ENCODE peak calls at places on chromosomes 7 and 10, in five cellular contexts. F is HepG2, U is astrocyte, P is fibroblast of the aortic adventitia, L is brain microvascular endothelial cell. V is an unnamed sample.

GRCh38 chr10:98295401-98295811 is 27.4 kb upstream of the LOXL4 start:
- DNase-seq in F (no peak), U (no peak), P (no peak), L (no peak), V (no peak)

GRCh38 chr7:22333680-22334141 is 23.2 kb downstream of the RAPGEF5 start:
- DNase-seq in F (no peak), U (no peak), P (no peak), L (no peak), V (no peak)

GRCh38 chr7:45215611-45216062 is 58.0 kb downstream of the RAMP3 start:
- DNase-seq in F (no peak), U (no peak), P (no peak), L (no peak), V (no peak)

GRCh38 chr7:135236727-135237126 is 3.1 kb downstream of the STRA8 start:
- DNase-seq in F (no peak), U (peak), P (no peak), L (no peak), V (no peak)

GRCh38 chr7:143499743-143500348 is 22.2 kb downstream of the TAS2R41 start:
- DNase-seq in F (no peak), U (no peak), P (peak), L (no peak), V (peak)

GRCh38 chr10:30437039-30437781 is 3.2 kb downstream of the MAP3K8 start:
- DNase-seq in F (no peak), U (peak), P (peak), L (peak), V (peak)

GRCh38 chr7:50379082-50379481 is 71.1 kb downstream of the FIGNL1 start:
- DNase-seq in F (peak), U (no peak), P (no peak), L (no peak), V (no peak)

GRCh38 chr7:134365341-134366054 is 48.8 kb upstream of the SLC35B4 start:
- DNase-seq in F (no peak), U (peak), P (peak), L (peak), V (peak)

GRCh38 chr7:21480693-21481403 is 53.0 kb downstream of the SP4 start:
- DNase-seq in F (no peak), U (no peak), P (no peak), L (no peak), V (no peak)

GRCh38 chr7:20858913-20859312 is 72.2 kb upstream of the SP8 start:
- DNase-seq in F (no peak), U (no peak), P (no peak), L (no peak), V (no peak)

GRCh38 chr10:62005687-62006086 is 104.2 kb downstream of the ARID5B start:
- DNase-seq in F (peak), U (no peak), P (no peak), L (no peak), V (no peak)

GRCh38 chr10:43781480-43782361 is 133.0 kb upstream of the ZNF32 start:
- DNase-seq in F (peak), U (peak), P (peak), L (peak), V (no peak)

GRCh38 chr7:142349670-142350405 is 92.0 kb upstream of the PRSS58 start:
- DNase-seq in F (no peak), U (no peak), P (no peak), L (no peak), V (no peak)

GRCh38 chr7:99709260-99709659 is 25.7 kb downstream of the CYP3A7 start:
- DNase-seq in F (no peak), U (no peak), P (no peak), L (no peak), V (no peak)

GRCh38 chr10:132249824-132250375 is 57.9 kb downstream of the STK32C start:
- DNase-seq in F (no peak), U (no peak), P (no peak), L (no peak), V (peak)

GRCh38 chr7:31695856-31696255 is 8.8 kb downstream of the PPP1R17 start:
- DNase-seq in F (no peak), U (no peak), P (no peak), L (no peak), V (no peak)

GRCh38 chr7:140458191-140458590 is 21.1 kb downstream of the MKRN1 start:
- DNase-seq in F (no peak), U (no peak), P (no peak), L (no peak), V (no peak)

GRCh38 chr7:140463111-140463510 is 16.2 kb downstream of the MKRN1 start:
- DNase-seq in F (no peak), U (no peak), P (no peak), L (no peak), V (no peak)
- H3K4me3 ChIP-seq in F (no peak), U (no peak), P (no peak), L (no peak), V (no peak)

GRCh38 chr10:5346881-5347280 is 17.9 kb upstream of the UCN3 start:
- DNase-seq in F (no peak), U (no peak), P (no peak), L (no peak), V (no peak)

GRCh38 chr10:5344746-5345145 is 20.0 kb upstream of the UCN3 start:
- DNase-seq in F (no peak), U (no peak), P (no peak), L (no peak), V (no peak)

GRCh38 chr10:5343979-5344378 is 20.8 kb upstream of the UCN3 start:
- DNase-seq in F (no peak), U (no peak), P (no peak), L (no peak), V (no peak)

GRCh38 chr10:5343092-5343491 is 21.7 kb upstream of the UCN3 start:
- DNase-seq in F (no peak), U (no peak), P (no peak), L (no peak), V (no peak)

DNA sequence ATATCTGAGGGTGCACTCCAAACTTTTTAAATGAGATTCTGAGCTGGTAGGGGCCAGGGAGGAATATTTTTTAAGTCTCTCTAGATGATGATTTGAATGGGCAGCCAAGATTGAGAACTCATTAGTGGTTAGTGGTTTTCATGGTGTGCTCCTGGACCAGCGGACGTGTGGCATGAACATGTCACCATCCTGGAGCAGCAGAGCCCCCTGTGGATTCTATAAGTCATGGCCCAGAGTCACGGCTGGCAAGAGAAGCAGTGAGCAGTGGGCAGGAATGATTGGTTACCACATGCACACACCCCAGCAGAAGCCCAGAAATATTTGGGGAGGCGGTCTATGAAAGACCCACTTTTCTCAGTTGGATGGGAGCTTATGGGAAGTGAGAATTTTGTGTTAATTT is 21.2 kb upstream of the UCN3 start:
- DNase-seq in F (peak), U (no peak), P (no peak), L (no peak), V (peak)
- TF ChIP-seq CTCF in F (peak), U (no peak), P (no peak), L (peak), V (peak)

DNA sequence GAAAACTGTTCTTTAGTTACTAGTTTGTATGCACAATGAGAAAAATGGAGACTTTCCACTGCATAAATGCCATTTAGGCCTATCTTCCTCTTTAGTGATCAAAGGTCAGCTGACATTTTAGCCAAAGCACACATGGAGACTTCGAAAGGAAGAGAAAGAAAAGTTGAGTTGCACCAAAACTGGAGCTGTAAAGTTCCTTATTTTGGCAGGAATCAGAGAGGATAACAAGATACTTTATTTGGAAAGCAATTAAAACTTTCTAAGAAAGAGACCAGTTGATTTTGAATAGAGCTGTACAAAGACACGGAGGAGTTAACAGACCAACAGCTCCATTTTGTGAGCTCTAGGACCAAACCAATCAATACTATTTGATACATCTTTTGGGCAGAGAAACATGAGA is 14.2 kb downstream of the ENTPD7 start:
- DNase-seq in F (peak), U (no peak), P (no peak), L (no peak), V (no peak)
- H3K4me3 ChIP-seq in F (no peak), U (no peak), P (no peak), L (no peak), V (no peak)

GRCh38 chr7:128697301-128697905 is 25.3 kb downstream of the GARIN1A start:
- DNase-seq in F (peak), U (peak), P (peak), L (peak), V (peak)
- TF ChIP-seq CTCF in F (no peak), U (peak), P (peak), L (peak), V (peak)

GRCh38 chr7:7203813-7204575 is 21.6 kb downstream of the C1GALT1 start:
- DNase-seq in F (no peak), U (no peak), P (no peak), L (no peak), V (no peak)

GRCh38 chr7:7202375-7202720 is 20.0 kb downstream of the C1GALT1 start:
- DNase-seq in F (no peak), U (no peak), P (peak), L (no peak), V (no peak)

DNA sequence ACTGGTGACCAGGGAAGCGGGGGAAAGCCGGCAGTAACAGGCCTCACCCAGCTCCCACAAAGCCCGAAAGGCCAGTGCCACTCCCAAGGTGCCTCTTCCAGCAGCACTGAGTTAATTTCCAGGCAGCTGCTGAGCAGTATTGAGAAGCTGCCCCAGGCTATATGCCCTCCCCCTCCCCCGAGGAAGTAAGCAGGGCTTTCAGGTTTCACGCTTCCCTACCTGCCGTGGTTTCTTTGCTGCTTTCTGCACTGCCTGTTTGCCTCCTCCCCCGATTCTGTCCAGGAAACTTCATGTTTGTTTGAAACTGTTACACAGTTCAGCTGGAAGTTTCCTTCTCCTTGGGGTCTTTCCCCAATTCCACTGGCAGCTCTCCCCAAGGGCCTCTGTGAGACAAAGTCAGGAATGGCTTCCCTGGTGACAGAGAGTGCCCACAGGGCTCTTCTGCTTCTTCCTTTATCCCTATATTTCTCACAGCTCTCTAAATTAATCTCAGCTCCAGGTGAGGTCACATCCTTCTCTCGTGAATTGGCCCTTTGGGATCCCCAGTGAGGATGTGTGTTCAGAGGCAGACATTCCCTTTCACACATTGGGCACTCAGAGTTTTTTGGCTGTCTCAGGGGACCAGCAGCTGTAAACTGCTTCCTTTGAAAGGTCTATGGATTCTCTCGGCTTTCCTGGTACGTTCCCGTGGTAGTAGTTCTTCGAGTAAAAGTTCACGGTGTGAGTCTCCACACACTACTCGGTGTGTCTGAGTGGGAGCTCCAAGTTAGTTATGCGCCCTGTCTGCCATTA is 19.4 kb downstream of the C1GALT1 start:
- DNase-seq in F (no peak), U (no peak), P (no peak), L (no peak), V (no peak)
- H3K4me3 ChIP-seq in F (no peak), U (no peak), P (no peak), L (no peak), V (no peak)

V was measured in fibroblast of pulmonary artery.